ENCODE peak calls at places on chromosomes 1 and 21, in seven cellular contexts. B, A, Z, W, J, G and F are unnamed samples.

GRCh38 chr1:93810316-93810715 is 68.7 kb downstream of the DNTTIP2 start:
- DNase-seq in B (no peak), A (no peak), Z (peak), W (no peak), J (no peak), G (no peak), F (no peak)

GRCh38 chr1:31723828-31724359 is 20.1 kb upstream of the COL16A1 start:
- DNase-seq in B (peak), A (peak), Z (peak), W (no peak), J (peak), G (peak), F (peak)

GRCh38 chr1:230145505-230145899 is 78.5 kb downstream of the GALNT2 start:
- DNase-seq in B (no peak), A (no peak), Z (no peak), W (no peak), J (no peak), G (no peak), F (no peak)

GRCh38 chr1:44881011-44881632 is 38.1 kb upstream of the PTCH2 start:
- DNase-seq in B (peak), A (no peak), Z (peak), W (no peak), J (no peak), G (no peak), F (no peak)

GRCh38 chr1:169844941-169845608 is 48.6 kb downstream of the SCYL3 start:
- DNase-seq in B (no peak), A (no peak), Z (no peak), W (no peak), J (no peak), G (no peak), F (no peak)

GRCh38 chr1:211788626-211789025 is 41.9 kb downstream of the LPGAT1 start:
- DNase-seq in B (no peak), A (no peak), Z (no peak), W (no peak), J (no peak), G (no peak), F (no peak)

GRCh38 chr1:234607091-234608025 is 2.6 kb downstream of the IRF2BP2 start:
- DNase-seq in B (peak), A (no peak), Z (peak), W (no peak), J (peak), G (peak), F (peak)

GRCh38 chr21:34836103-34836932 is 167.5 kb downstream of the CLIC6 start:
- DNase-seq in B (peak), A (peak), Z (peak), W (peak), J (no peak), G (no peak), F (no peak)

GRCh38 chr1:228417471-228418203 is 976 bp upstream of the TRIM17 start:
- DNase-seq in B (peak), A (no peak), Z (no peak), W (peak), J (no peak), G (no peak), F (no peak)

GRCh38 chr1:198624648-198624980 is 14.2 kb upstream of the PTPRC start:
- DNase-seq in B (no peak), A (no peak), Z (no peak), W (no peak), J (no peak), G (no peak), F (no peak)

GRCh38 chr21:44653656-44654575 is 543 bp downstream of the KRTAP12-4 start:
- DNase-seq in B (no peak), A (no peak), Z (no peak), W (no peak), J (no peak), G (no peak), F (no peak)

GRCh38 chr21:44549525-44550211 is 1.6 kb downstream of the KRTAP10-2 start:
- DNase-seq in B (no peak), A (no peak), Z (no peak), W (no peak), J (no peak), G (no peak), F (peak)

GRCh38 chr1:37634554-37635308 is at the start of gene RSPO1:
- DNase-seq in B (no peak), A (peak), Z (peak), W (no peak), J (no peak), G (peak), F (peak)

GRCh38 chr1:22868331-22868730 is 104.3 kb downstream of the LACTBL1 start:
- DNase-seq in B (peak), A (no peak), Z (peak), W (no peak), J (no peak), G (no peak), F (no peak)

GRCh38 chr1:234978397-234979291 is 150.0 kb downstream of the TOMM20 start:
- DNase-seq in B (peak), A (peak), Z (peak), W (peak), J (peak), G (no peak), F (no peak)

GRCh38 chr1:226953175-226953800 is 13.2 kb downstream of the COQ8A start:
- DNase-seq in B (no peak), A (no peak), Z (no peak), W (no peak), J (no peak), G (no peak), F (no peak)

GRCh38 chr1:228149341-228150020 is at the start of gene GJC2:
- DNase-seq in B (no peak), A (peak), Z (peak), W (no peak), J (no peak), G (peak), F (peak)

GRCh38 chr1:48947761-48948537 is 171.3 kb upstream of the BEND5 start:
- DNase-seq in B (no peak), A (no peak), Z (peak), W (no peak), J (peak), G (no peak), F (peak)

GRCh38 chr1:153774780-153775431 is at the start of gene SLC27A3:
- DNase-seq in B (peak), A (peak), Z (no peak), W (peak), J (no peak), G (peak), F (peak)

GRCh38 chr1:43329995-43330751 is 7.4 kb upstream of the MPL start:
- DNase-seq in B (peak), A (peak), Z (peak), W (no peak), J (no peak), G (no peak), F (peak)

GRCh38 chr1:209530990-209531389 is 52.5 kb upstream of the CAMK1G start:
- DNase-seq in B (peak), A (peak), Z (peak), W (no peak), J (no peak), G (no peak), F (no peak)

GRCh38 chr1:6648556-6648955 is 23.9 kb downstream of the THAP3 start:
- DNase-seq in B (no peak), A (no peak), Z (no peak), W (no peak), J (no peak), G (no peak), F (no peak)

GRCh38 chr1:205477121-205477758 is 21.4 kb upstream of the BLACAT1 start:
- DNase-seq in B (no peak), A (no peak), Z (no peak), W (no peak), J (no peak), G (no peak), F (peak)

GRCh38 chr1:47881505-47882442 is 115.4 kb downstream of the TRABD2B start:
- DNase-seq in B (no peak), A (peak), Z (peak), W (no peak), J (no peak), G (no peak), F (no peak)

GRCh38 chr1:24525606-24526005 is 23.0 kb downstream of the RCAN3 start:
- DNase-seq in B (no peak), A (no peak), Z (no peak), W (no peak), J (no peak), G (no peak), F (no peak)
- TF ChIP-seq EZH2 in B (no peak), A (no peak), Z (no peak), W (no peak), J (no peak), G (no peak), F (no peak)

GRCh38 chr1:112533029-112533428 is 24.3 kb downstream of the WNT2B start:
- DNase-seq in B (no peak), A (no peak), Z (peak), W (no peak), J (no peak), G (no peak), F (peak)

GRCh38 chr1:112532074-112532473 is 23.3 kb downstream of the WNT2B start:
- DNase-seq in B (no peak), A (no peak), Z (no peak), W (no peak), J (no peak), G (no peak), F (no peak)

GRCh38 chr1:112528076-112528475 is 19.3 kb downstream of the WNT2B start:
- DNase-seq in B (no peak), A (no peak), Z (peak), W (no peak), J (no peak), G (no peak), F (no peak)

GRCh38 chr1:112529301-112529700 is 20.5 kb downstream of the WNT2B start:
- DNase-seq in B (peak), A (no peak), Z (no peak), W (no peak), J (no peak), G (no peak), F (no peak)

DNA sequence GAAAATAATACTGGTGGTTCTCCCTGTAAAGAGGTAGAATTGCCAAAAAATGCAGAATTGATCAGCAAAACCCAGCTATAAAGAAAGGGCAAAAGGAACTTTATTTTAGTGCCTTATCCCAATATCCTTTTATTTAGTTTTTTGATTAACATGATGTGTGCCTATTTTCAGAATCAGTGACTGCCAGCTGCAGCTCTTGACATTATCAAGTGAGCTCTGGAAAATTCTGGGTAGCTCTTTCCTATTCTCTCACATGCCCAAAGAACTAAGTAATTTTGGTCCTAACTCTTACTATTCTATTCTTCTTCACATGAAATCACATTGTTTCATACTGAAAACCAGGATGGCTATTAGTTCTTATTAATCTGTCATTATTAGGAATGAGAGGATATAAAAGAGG is 22.1 kb downstream of the WNT2B start:
- DNase-seq in B (no peak), A (no peak), Z (no peak), W (no peak), J (no peak), G (no peak), F (no peak)
- H2AFZ ChIP-seq in B (no peak), A (no peak), Z (no peak), W (no peak), J (no peak), G (no peak), F (no peak)

GRCh38 chr1:35112668-35113067 is 33.5 kb downstream of the ZMYM1 start:
- DNase-seq in B (peak), A (no peak), Z (peak), W (no peak), J (no peak), G (no peak), F (no peak)

GRCh38 chr1:35115459-35116383 is 36.5 kb downstream of the ZMYM1 start:
- DNase-seq in B (peak), A (no peak), Z (no peak), W (no peak), J (no peak), G (no peak), F (no peak)

GRCh38 chr1:35111106-35111505 is 31.9 kb downstream of the ZMYM1 start:
- DNase-seq in B (peak), A (no peak), Z (peak), W (no peak), J (no peak), G (no peak), F (no peak)
- TF ChIP-seq EZH2phosphoT487 in B (no peak), A (no peak), Z (no peak), W (no peak), J (no peak), G (no peak), F (no peak)

DNA sequence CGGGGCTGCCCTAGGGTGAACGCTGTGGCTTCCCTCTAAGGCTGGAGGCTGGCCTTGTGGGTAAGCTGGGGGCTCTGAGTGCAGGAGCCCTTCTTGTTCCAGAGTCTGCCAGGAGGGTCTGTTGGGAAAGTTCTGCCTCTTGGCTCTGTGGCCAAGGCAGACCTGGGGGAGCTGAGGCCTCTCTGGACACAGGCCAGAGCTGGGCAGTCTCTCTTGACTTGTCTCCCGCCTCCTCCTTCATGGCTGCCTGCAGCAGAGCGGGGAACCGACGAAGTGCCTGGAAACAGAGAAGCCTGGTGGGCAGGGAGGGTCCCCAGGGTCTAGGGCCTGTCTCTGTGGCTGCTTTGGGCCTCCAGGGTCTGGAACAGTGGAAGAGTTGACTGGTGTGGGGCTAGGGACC is 30.3 kb upstream of the PEX10 start:
- DNase-seq in B (no peak), A (no peak), Z (no peak), W (no peak), J (no peak), G (no peak), F (no peak)
- TF ChIP-seq EZH2 in B (no peak), A (no peak), Z (no peak), W (no peak), J (no peak), G (no peak), F (no peak)

GRCh38 chr1:219459321-219460105 is 153.4 kb downstream of the ZC3H11B start:
- DNase-seq in B (no peak), A (no peak), Z (peak), W (no peak), J (no peak), G (no peak), F (no peak)

GRCh38 chr1:219460561-219461511 is 152.1 kb downstream of the ZC3H11B start:
- DNase-seq in B (no peak), A (no peak), Z (peak), W (no peak), J (no peak), G (no peak), F (no peak)

GRCh38 chr1:219463629-219464028 is 149.3 kb downstream of the ZC3H11B start:
- DNase-seq in B (no peak), A (no peak), Z (peak), W (no peak), J (no peak), G (no peak), F (no peak)

GRCh38 chr1:219465247-219466093 is 147.4 kb downstream of the ZC3H11B start:
- DNase-seq in B (peak), A (no peak), Z (peak), W (no peak), J (no peak), G (no peak), F (no peak)

GRCh38 chr1:219461891-219462528 is 150.9 kb downstream of the ZC3H11B start:
- DNase-seq in B (no peak), A (no peak), Z (peak), W (no peak), J (no peak), G (no peak), F (no peak)
- H2AFZ ChIP-seq in B (no peak), A (no peak), Z (no peak), W (no peak), J (no peak), G (no peak), F (no peak)

DNA sequence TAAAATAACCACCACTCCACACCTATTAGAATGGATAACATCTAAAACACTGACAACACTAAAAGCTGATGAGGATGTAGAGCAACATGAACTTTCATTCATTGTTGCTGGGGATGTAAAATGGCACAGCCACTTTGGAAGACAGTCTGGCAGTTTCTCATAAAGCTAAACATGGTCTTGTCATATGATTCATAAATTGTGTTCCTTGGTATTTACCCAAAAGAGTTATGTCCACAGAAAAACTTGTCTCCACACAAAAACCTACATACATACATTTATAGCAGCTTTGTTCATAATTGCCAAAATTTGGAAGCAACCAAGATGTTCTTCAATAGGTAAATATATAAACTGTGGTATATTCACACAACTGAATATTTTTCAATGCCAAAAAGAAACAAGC is 16.0 kb upstream of the XCL1 start:
- DNase-seq in B (no peak), A (no peak), Z (no peak), W (no peak), J (no peak), G (no peak), F (no peak)
- TF ChIP-seq EZH2phosphoT487 in B (no peak), A (no peak), Z (no peak), W (no peak), J (no peak), G (no peak), F (no peak)